ENCODE peak calls at places on chromosomes 16 and 17, in six cellular contexts. Y is DND-41; L is nephron progenitor cell; Q is omental fat pad; S is tibial nerve; X is CD4-positive, alpha-beta T cell. I is an unnamed sample.

GRCh38 chr17:57931488-57932137 is 23.6 kb downstream of the CUEDC1 start:
- DNase-seq in Y (no peak), L (no peak), Q (no peak), S (no peak), X (no peak), I (no peak)

GRCh38 chr16:7691533-7691932 is 358.9 kb downstream of the RBFOX1 start:
- DNase-seq in Y (no peak), L (no peak), Q (no peak), S (no peak), X (no peak), I (no peak)

GRCh38 chr17:9209781-9210370 is 188.6 kb downstream of the NTN1 start:
- DNase-seq in Y (no peak), L (no peak), Q (no peak), S (no peak), X (no peak), I (no peak)

GRCh38 chr16:49470550-49470949 is 96.9 kb downstream of the C16orf78 start:
- DNase-seq in Y (peak; percentile 3), L (no peak), Q (peak; percentile 10), S (no peak), X (no peak), I (no peak)

GRCh38 chr17:79027925-79028491 is 4.0 kb downstream of the C1QTNF1 start:
- DNase-seq in Y (no peak), L (no peak), Q (no peak), S (no peak), X (no peak), I (peak; percentile 92)

GRCh38 chr17:48731355-48731754 is 2.8 kb upstream of the HOXB13 start:
- DNase-seq in Y (no peak), L (no peak), Q (no peak), S (no peak), X (no peak), I (no peak)

GRCh38 chr16:48101069-48101674 is 54.6 kb downstream of the ABCC12 start:
- DNase-seq in Y (no peak), L (no peak), Q (no peak), S (no peak), X (no peak), I (no peak)

GRCh38 chr17:28864991-28865849 is 10.4 kb downstream of the ERAL1 start:
- DNase-seq in Y (no peak), L (no peak), Q (no peak), S (no peak), X (no peak), I (no peak)

GRCh38 chr17:16926061-16926511 is 45.8 kb downstream of the TNFRSF13B start:
- DNase-seq in Y (no peak), L (no peak), Q (no peak), S (no peak), X (no peak), I (peak; percentile 10)

GRCh38 chr16:72355561-72355960 is 183.6 kb upstream of the PMFBP1 start:
- DNase-seq in Y (no peak), L (no peak), Q (no peak), S (no peak), X (no peak), I (no peak)

GRCh38 chr17:622356-622755 is 92.3 kb downstream of the VPS53 start:
- DNase-seq in Y (no peak), L (no peak), Q (no peak), S (no peak), X (no peak), I (no peak)

GRCh38 chr17:35991075-35991474 is 4.5 kb upstream of the CCL14 start:
- DNase-seq in Y (no peak), L (no peak), Q (no peak), S (no peak), X (no peak), I (no peak)
- TF ChIP-seq CTCF in Y (no peak), L (no peak), Q (no peak), S (no peak), X (no peak), I (no peak)

GRCh38 chr17:73646409-73647305 is 2.4 kb upstream of the SDK2 start:
- DNase-seq in Y (no peak), L (peak; percentile 57), Q (no peak), S (no peak), X (no peak), I (no peak)
- TF ChIP-seq CTCF in Y (peak; percentile 46), L (peak; percentile 37), Q (no peak), S (no peak), X (no peak), I (no peak)

GRCh38 chr17:77741109-77741508 is 217.4 kb upstream of the TNRC6C start:
- DNase-seq in Y (no peak), L (no peak), Q (no peak), S (no peak), X (peak; percentile 38), I (no peak)
- TF ChIP-seq CTCF in Y (peak; percentile 47), L (peak; percentile 34), Q (no peak), S (no peak), X (peak; percentile 60), I (no peak)

GRCh38 chr16:69567031-69567680 is 1.4 kb downstream of the NFAT5 start:
- DNase-seq in Y (peak; percentile 12), L (peak; percentile 15), Q (no peak), S (no peak), X (no peak), I (no peak)

GRCh38 chr16:69566437-69567030 is 768 bp downstream of the NFAT5 start:
- DNase-seq in Y (peak; percentile 31), L (peak; percentile 61), Q (no peak), S (peak; percentile 50), X (no peak), I (peak; percentile 74)

GRCh38 chr16:69564845-69565610 is 738 bp upstream of the NFAT5 start:
- DNase-seq in Y (no peak), L (no peak), Q (no peak), S (no peak), X (no peak), I (no peak)

GRCh38 chr16:69563605-69564580 is 1.9 kb upstream of the NFAT5 start:
- DNase-seq in Y (no peak), L (no peak), Q (no peak), S (no peak), X (no peak), I (no peak)

DNA sequence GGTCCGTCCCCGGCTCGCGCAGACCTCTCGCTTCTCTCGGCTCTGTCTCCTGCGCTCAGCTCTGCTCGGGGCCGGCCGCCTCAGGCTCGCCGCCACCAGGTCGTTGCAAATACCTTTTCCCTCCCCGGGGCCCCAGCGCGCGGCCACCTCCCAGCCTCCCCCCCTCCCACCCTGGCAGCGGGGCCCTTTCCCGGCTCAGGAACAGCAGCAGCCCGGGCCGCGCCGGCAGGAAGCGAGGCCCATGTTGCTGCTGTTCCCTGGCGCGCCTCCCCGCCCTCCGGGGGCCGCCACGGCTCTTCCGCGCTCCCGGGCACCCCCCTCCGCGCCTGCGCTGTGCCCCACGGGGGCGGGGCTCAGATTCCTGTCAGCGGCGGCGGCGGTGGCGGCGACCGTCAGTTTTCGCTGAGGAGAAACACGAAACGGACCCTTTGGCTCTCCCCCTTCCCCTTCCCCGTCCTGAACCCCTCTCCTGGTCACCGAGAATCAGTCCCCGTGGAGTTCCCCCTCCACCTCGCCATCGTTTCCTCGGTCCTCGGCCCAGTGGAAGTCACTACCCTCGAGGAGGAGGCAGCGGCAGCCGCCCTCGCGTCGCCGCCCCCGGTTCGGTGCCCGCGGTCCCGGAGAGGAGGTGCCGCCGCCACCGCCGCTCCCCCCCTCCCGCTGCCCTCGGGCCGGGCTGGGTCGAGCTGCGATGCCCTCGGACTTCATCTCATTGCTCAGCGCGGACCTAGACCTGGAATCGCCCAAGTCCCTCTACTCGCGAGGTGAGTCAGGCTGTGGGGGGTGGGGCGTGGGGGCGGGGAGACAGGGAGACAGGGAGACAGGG is at the start of gene NFAT5:
- DNase-seq in Y (peak; percentile 91), L (peak; percentile 92), Q (peak; percentile 69), S (peak; percentile 91), X (peak; percentile 79), I (peak; percentile 82)
- TF ChIP-seq CTCF in Y (no peak), L (no peak), Q (no peak), S (peak; percentile 23), X (no peak), I (no peak)

DNA sequence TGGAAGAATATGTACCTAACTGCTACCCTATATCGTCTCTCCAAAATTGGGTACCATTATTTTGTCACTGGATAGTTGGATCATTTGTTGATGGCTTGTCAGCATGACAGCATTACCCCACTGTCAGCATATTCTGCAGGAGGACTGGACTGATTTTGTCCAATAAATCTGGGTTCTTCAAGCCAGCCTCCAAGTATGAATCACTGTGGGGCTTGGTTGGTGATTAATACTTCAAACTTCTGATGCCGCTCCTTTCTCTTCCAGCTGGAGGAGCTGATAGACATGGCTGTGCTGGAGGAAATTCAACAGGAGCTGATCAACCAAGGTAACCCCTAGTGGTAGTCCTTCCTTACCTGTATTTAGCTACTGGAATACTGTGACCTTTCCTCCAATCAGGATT is 2.5 kb downstream of the RPAIN start:
- DNase-seq in Y (no peak), L (no peak), Q (no peak), S (no peak), X (no peak), I (no peak)
- TF ChIP-seq CTCF in Y (no peak), L (no peak), Q (no peak), S (no peak), X (no peak), I (no peak)

I was measured in tibial artery.